ENCODE peak calls at places on chromosomes 3 and 15, in five cellular contexts. I is suprapubic skin, L is stomach, A is transverse colon, K is breast epithelium. Q is an unnamed sample.

GRCh38 chr3:36796896-36797295 is 32.5 kb upstream of the DCLK3 start:
- DNase-seq in L (no peak), K (no peak), I (no peak), A (no peak), Q (no peak)

GRCh38 chr15:92634641-92635272 is 20.8 kb downstream of the FAM174B start:
- DNase-seq in A (no peak), K (peak), L (no peak), I (no peak), Q (peak)

GRCh38 chr15:58898150-58898680 is 35.3 kb downstream of the SLTM start:
- DNase-seq in I (no peak), L (no peak), K (no peak), A (no peak), Q (no peak)

GRCh38 chr3:46222435-46223161 is 14.5 kb upstream of the CCR1 start:
- DNase-seq in I (no peak), A (no peak), L (no peak), K (no peak), Q (no peak)

GRCh38 chr3:16048435-16049318 is 125.8 kb upstream of the GALNT15 start:
- DNase-seq in A (peak), I (no peak), K (no peak), L (peak), Q (no peak)

GRCh38 chr3:150203273-150203672 is 204.8 kb upstream of the TSC22D2 start:
- DNase-seq in K (no peak), A (no peak), L (no peak), I (no peak), Q (no peak)

GRCh38 chr15:40825661-40826088 is 2.8 kb downstream of the PPP1R14D start:
- DNase-seq in L (peak), K (no peak), I (no peak), A (peak), Q (no peak)

GRCh38 chr3:12139111-12139511 is 19.6 kb downstream of the TIMP4 start:
- DNase-seq in L (no peak), I (no peak), K (no peak), A (peak), Q (no peak)

GRCh38 chr3:197206913-197207312 is 91.5 kb downstream of the DLG1 start:
- DNase-seq in K (no peak), I (no peak), L (no peak), A (no peak), Q (no peak)

GRCh38 chr15:57554063-57554820 is 37.5 kb upstream of the MYZAP start:
- DNase-seq in A (no peak), L (peak), I (no peak), K (no peak), Q (no peak)

GRCh38 chr3:167941234-167941995 is 154.3 kb downstream of the GOLIM4 start:
- DNase-seq in A (peak), K (no peak), L (no peak), I (no peak), Q (no peak)

GRCh38 chr3:106518516-106518915 is 649.7 kb upstream of the CBLB start:
- DNase-seq in I (no peak), A (no peak), K (no peak), L (no peak), Q (no peak)

GRCh38 chr3:197458906-197459470 is 96.8 kb downstream of the BDH1 start:
- DNase-seq in L (no peak), K (no peak), I (no peak), A (peak), Q (peak)

GRCh38 chr3:71305246-71306206 is 278.0 kb downstream of the FOXP1 start:
- DNase-seq in L (peak), A (peak), K (no peak), I (no peak), Q (peak)

GRCh38 chr3:32226875-32227500 is 11.5 kb upstream of the CMTM8 start:
- DNase-seq in I (no peak), A (no peak), L (no peak), K (no peak), Q (no peak)

GRCh38 chr3:160885791-160886286 is 129.8 kb downstream of the PPM1L start:
- DNase-seq in I (no peak), L (peak), A (peak), K (no peak), Q (no peak)

GRCh38 chr3:123281929-123282328 is 80.2 kb downstream of the SEC22A start:
- DNase-seq in I (no peak), A (no peak), L (no peak), K (no peak), Q (no peak)

GRCh38 chr15:90789496-90789895 is 72.3 kb downstream of the BLM start:
- DNase-seq in A (no peak), L (no peak), I (no peak), K (no peak), Q (no peak)

GRCh38 chr3:149832086-149832485 is 19.1 kb downstream of the RNF13 start:
- DNase-seq in L (no peak), I (no peak), K (no peak), A (no peak), Q (no peak)

GRCh38 chr15:96352594-96353377 is 22.3 kb downstream of the NR2F2 start:
- DNase-seq in I (no peak), K (no peak), A (no peak), L (no peak), Q (no peak)

GRCh38 chr3:140432176-140432753 is 245.6 kb upstream of the TRIM42 start:
- DNase-seq in L (no peak), A (no peak), I (no peak), K (no peak), Q (no peak)

GRCh38 chr15:68608206-68608843 is 29.5 kb downstream of the CORO2B start:
- DNase-seq in L (no peak), K (no peak), A (peak), I (no peak), Q (peak)

GRCh38 chr3:191246628-191247027 is 47.6 kb downstream of the OSTN start:
- DNase-seq in L (no peak), K (no peak), A (no peak), I (no peak), Q (no peak)

GRCh38 chr15:82986442-82986780 is 401 bp downstream of the RAMAC start:
- DNase-seq in L (no peak), A (no peak), K (no peak), I (no peak), Q (no peak)

GRCh38 chr3:85709483-85709882 is 750.7 kb downstream of the CADM2 start:
- DNase-seq in L (no peak), K (no peak), I (no peak), A (no peak), Q (no peak)

GRCh38 chr15:84648539-84648938 is 5.5 kb downstream of the WDR73 start:
- DNase-seq in L (no peak), I (no peak), A (no peak), K (no peak), Q (no peak)

GRCh38 chr15:57646057-57646456 is 54.4 kb downstream of the MYZAP start:
- DNase-seq in I (no peak), A (no peak), L (no peak), K (no peak), Q (no peak)

GRCh38 chr15:101444015-101444414 is 45.5 kb downstream of the PCSK6 start:
- DNase-seq in I (no peak), K (no peak), A (no peak), L (peak), Q (no peak)

GRCh38 chr15:73727330-73728018 is 25.7 kb downstream of the INSYN1 start:
- DNase-seq in L (no peak), K (no peak), A (no peak), I (no peak), Q (no peak)

GRCh38 chr15:50055333-50056278 is 63.4 kb downstream of the ATP8B4 start:
- DNase-seq in I (no peak), A (no peak), K (no peak), L (no peak), Q (no peak)

GRCh38 chr3:187889106-187889505 is 143.8 kb upstream of the BCL6 start:
- DNase-seq in L (no peak), A (no peak), K (no peak), I (no peak), Q (no peak)

GRCh38 chr3:187888658-187889057 is 143.4 kb upstream of the BCL6 start:
- DNase-seq in K (no peak), A (no peak), L (no peak), I (no peak), Q (no peak)

GRCh38 chr3:187889601-187890404 is 144.5 kb upstream of the BCL6 start:
- DNase-seq in A (no peak), K (no peak), L (no peak), I (no peak), Q (no peak)
- TF ChIP-seq POLR2AphosphoS5 in A (no peak), K (peak), L (no peak), I (no peak), Q (no peak)

GRCh38 chr3:147930417-147930816 is 521.3 kb downstream of the ZIC1 start:
- DNase-seq in A (no peak), I (no peak), K (no peak), L (no peak), Q (no peak)
- H3K4me3 ChIP-seq in A (no peak), I (no peak), K (no peak), L (no peak), Q (no peak)

GRCh38 chr3:64650096-64650622 is 37.6 kb downstream of the ADAMTS9 start:
- DNase-seq in I (no peak), A (no peak), K (no peak), L (no peak), Q (no peak)
- TF ChIP-seq POLR2AphosphoS5 in I (no peak), A (no peak), K (no peak), L (no peak), Q (no peak)

DNA sequence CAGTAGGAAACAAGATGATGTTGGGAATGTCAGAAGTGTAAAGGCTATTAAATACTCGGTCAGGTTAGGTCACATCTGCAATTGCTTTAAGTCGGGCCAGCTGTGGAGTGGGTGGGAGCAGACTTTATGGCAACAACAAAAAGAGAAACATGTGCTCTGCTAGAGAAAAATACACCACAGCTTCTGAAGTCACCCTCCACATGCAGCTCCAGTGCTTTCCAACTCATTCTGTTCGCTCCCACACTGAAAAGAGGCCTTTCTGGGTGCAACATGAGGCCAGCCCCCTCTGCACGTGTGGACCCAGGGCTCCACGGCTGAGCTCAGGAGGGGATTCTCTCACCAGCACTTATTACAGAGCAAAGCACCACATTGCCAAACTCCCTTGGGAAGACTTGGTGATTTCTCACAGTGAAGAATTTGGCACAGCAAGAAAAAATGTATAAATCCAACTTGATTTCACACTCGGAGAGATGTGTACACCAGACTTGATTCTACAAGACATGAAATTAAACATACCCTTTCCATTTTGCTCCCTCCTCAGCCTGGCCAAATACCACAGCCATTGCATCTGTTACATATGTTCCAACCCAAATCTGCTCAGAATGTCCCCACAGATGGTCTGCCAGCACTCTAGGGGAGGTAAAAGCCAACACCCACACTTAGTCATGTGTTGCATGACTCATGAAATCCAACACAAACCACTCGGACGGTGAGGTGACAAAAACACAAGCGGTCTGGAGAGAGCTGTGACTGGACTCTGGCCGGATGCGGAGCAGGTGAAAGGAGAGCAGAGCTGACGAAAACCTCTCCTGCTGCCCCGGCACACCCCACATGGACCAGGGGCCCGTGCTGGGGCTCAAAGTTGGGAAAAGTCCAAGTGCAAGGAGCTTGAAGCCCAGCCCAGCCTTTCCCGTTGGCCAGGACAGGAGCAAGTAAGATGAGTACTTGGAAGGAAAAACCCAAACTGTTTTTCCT is 74.6 kb downstream of the ITGB5 start:
- DNase-seq in A (peak), K (no peak), I (peak), L (peak), Q (no peak)
- H3K4me3 ChIP-seq in A (no peak), K (no peak), I (no peak), L (no peak), Q (no peak)

GRCh38 chr3:128878556-128879124 is 780 bp upstream of the ACAD9 start:
- DNase-seq in A (peak), K (no peak), L (no peak), I (no peak), Q (peak)
- TF ChIP-seq POLR2AphosphoS5 in A (no peak), K (no peak), L (no peak), I (no peak), Q (no peak)